ENCODE peak calls at places on chromosomes 1 and 21, in six cellular contexts. G is caudate nucleus, M is AG04450, I is NCI-H187, D is brain microvascular endothelial cell, R is cardiac fibroblast. P is an unnamed sample.

GRCh38 chr1:212401838-212402582 is 12.7 kb downstream of the PACC1 start:
- DNase-seq in G (no peak), M (no peak), I (no peak), D (no peak), R (peak), P (no peak)

GRCh38 chr1:29708381-29708780 is 472.1 kb downstream of the PTPRU start:
- DNase-seq in G (no peak), M (no peak), I (no peak), D (no peak), R (peak), P (no peak)

GRCh38 chr1:34829250-34829649 is 30.3 kb downstream of the SMIM12 start:
- DNase-seq in G (no peak), M (no peak), I (no peak), D (no peak), R (peak), P (no peak)

GRCh38 chr1:36884029-36884701 is 150.2 kb downstream of the GRIK3 start:
- DNase-seq in G (no peak), M (no peak), I (no peak), D (no peak), R (no peak), P (no peak)

GRCh38 chr1:183699643-183700160 is 46.6 kb upstream of the APOBEC4 start:
- DNase-seq in G (no peak), M (no peak), I (no peak), D (peak), R (peak), P (no peak)

GRCh38 chr1:110130989-110131388 is 18.7 kb downstream of the UBL4B start:
- DNase-seq in G (no peak), M (no peak), I (peak), D (no peak), R (no peak), P (no peak)

GRCh38 chr1:192477630-192478029 is 97.9 kb upstream of the RGS1 start:
- DNase-seq in G (no peak), M (no peak), I (no peak), D (no peak), R (peak), P (no peak)

GRCh38 chr1:206106328-206107167 is 10.6 kb downstream of the AVPR1B start:
- DNase-seq in G (peak), M (peak), I (peak), D (peak), R (peak), P (peak)

GRCh38 chr1:245684111-245684510 is 529.3 kb downstream of the KIF26B start:
- DNase-seq in G (no peak), M (no peak), I (no peak), D (no peak), R (no peak), P (no peak)

GRCh38 chr1:44799770-44800584 is at the start of gene PLK3:
- DNase-seq in G (peak), M (peak), I (peak), D (peak), R (peak), P (peak)

GRCh38 chr1:81144240-81144639 is 656.5 kb upstream of the ADGRL2 start:
- DNase-seq in G (no peak), M (no peak), I (no peak), D (no peak), R (no peak), P (no peak)

GRCh38 chr21:25907573-25908275 is 173.0 kb downstream of the GABPA start:
- DNase-seq in G (peak), M (no peak), I (no peak), D (no peak), R (no peak), P (no peak)

GRCh38 chr21:20459838-20460237 is 538.4 kb upstream of the NCAM2 start:
- DNase-seq in G (no peak), M (no peak), I (no peak), D (no peak), R (no peak), P (no peak)

GRCh38 chr21:39972976-39973375 is 105.7 kb downstream of the PCP4 start:
- DNase-seq in G (no peak), M (no peak), I (no peak), D (no peak), R (no peak), P (no peak)

GRCh38 chr1:193338194-193338593 is 151.8 kb upstream of the B3GALT2 start:
- DNase-seq in G (no peak), M (no peak), I (no peak), D (peak), R (peak), P (no peak)

GRCh38 chr1:213221209-213221608 is 170.2 kb downstream of the RPS6KC1 start:
- DNase-seq in G (no peak), M (no peak), I (no peak), D (no peak), R (no peak), P (no peak)

GRCh38 chr1:27148591-27148990 is 6.3 kb downstream of the SLC9A1 start:
- DNase-seq in G (no peak), M (no peak), I (no peak), D (no peak), R (no peak), P (no peak)

GRCh38 chr1:20486457-20487235 is 636 bp upstream of the CAMK2N1 start:
- DNase-seq in G (peak), M (no peak), I (peak), D (no peak), R (peak), P (peak)

GRCh38 chr1:69888657-69889056 is 316.7 kb downstream of the LRRC40 start:
- DNase-seq in G (no peak), M (no peak), I (no peak), D (no peak), R (no peak), P (no peak)

GRCh38 chr21:39611547-39612190 is 1.1 kb upstream of the B3GALT5 start:
- DNase-seq in G (peak), M (no peak), I (no peak), D (no peak), R (no peak), P (no peak)

GRCh38 chr1:209751627-209752231 is 4.1 kb upstream of the TRAF3IP3 start:
- DNase-seq in G (no peak), M (no peak), I (no peak), D (no peak), R (no peak), P (no peak)

P was measured in mucosa of gallbladder.